ENCODE peak calls at places on chromosomes 12 and 14, in five cellular contexts. Q, Z, O, T and U are unnamed samples. For H3K4me1, the result is how much of the 10 kb centered on the place peaks cover.

GRCh38 chr12:66403746-66404145 is 101.5 kb downstream of the HELB start:
- DNase-seq in T (no peak), Q (peak), Z (no peak), O (no peak), U (no peak)

GRCh38 chr12:114668151-114668891 is 15.7 kb downstream of the TBX3 start:
- DNase-seq in Q (peak), T (peak), Z (no peak), O (peak), U (peak)

GRCh38 chr14:34103176-34103575 is 152.3 kb upstream of the EGLN3 start:
- DNase-seq in Z (no peak), T (no peak), Q (no peak), O (no peak), U (no peak)

GRCh38 chr14:105917933-105918436 is 391.6 kb downstream of the TMEM121 start:
- DNase-seq in Q (no peak), T (no peak), O (no peak), Z (no peak), U (no peak)

GRCh38 chr14:21768116-21768874 is 94.7 kb upstream of the OR4E1 start:
- DNase-seq in O (peak), T (peak), Z (no peak), Q (no peak), U (no peak)

GRCh38 chr14:25132734-25133422 is 82.9 kb upstream of the STXBP6 start:
- DNase-seq in O (peak), Z (no peak), Q (peak), T (peak), U (no peak)

GRCh38 chr12:58804749-58805148 is 115.6 kb downstream of the LRIG3 start:
- DNase-seq in Q (no peak), T (no peak), O (no peak), Z (no peak), U (no peak)

GRCh38 chr12:57011438-57012424 is 4.6 kb downstream of the TAC3 start:
- DNase-seq in O (no peak), T (no peak), Q (no peak), Z (no peak), U (no peak)

GRCh38 chr12:65656156-65656885 is 168.0 kb upstream of the HMGA2 start:
- DNase-seq in T (no peak), Q (no peak), Z (no peak), O (no peak), U (no peak)

GRCh38 chr12:114415525-114415868 is 9.6 kb upstream of the TBX5 start:
- DNase-seq in Q (no peak), Z (no peak), O (no peak), T (no peak), U (no peak)

GRCh38 chr14:101200008-101200649 is 296.6 kb upstream of the RTL1 start:
- DNase-seq in Z (no peak), T (no peak), Q (no peak), O (no peak), U (peak)

GRCh38 chr14:50010752-50011151 is 105.6 kb downstream of the VCPKMT start:
- DNase-seq in O (no peak), Z (no peak), T (no peak), Q (no peak), U (no peak)
- H3K4me1 ChIP-seq in O (under half), Z (under half), T (under half), Q (under half), U (under half)

GRCh38 chr14:93067088-93067487 is 48.6 kb downstream of the ITPK1 start:
- DNase-seq in Q (no peak), Z (no peak), O (no peak), T (no peak), U (no peak)
- H3K4me1 ChIP-seq in Q (under half), Z (under half), O (under half), T (under half), U (under half)

DNA sequence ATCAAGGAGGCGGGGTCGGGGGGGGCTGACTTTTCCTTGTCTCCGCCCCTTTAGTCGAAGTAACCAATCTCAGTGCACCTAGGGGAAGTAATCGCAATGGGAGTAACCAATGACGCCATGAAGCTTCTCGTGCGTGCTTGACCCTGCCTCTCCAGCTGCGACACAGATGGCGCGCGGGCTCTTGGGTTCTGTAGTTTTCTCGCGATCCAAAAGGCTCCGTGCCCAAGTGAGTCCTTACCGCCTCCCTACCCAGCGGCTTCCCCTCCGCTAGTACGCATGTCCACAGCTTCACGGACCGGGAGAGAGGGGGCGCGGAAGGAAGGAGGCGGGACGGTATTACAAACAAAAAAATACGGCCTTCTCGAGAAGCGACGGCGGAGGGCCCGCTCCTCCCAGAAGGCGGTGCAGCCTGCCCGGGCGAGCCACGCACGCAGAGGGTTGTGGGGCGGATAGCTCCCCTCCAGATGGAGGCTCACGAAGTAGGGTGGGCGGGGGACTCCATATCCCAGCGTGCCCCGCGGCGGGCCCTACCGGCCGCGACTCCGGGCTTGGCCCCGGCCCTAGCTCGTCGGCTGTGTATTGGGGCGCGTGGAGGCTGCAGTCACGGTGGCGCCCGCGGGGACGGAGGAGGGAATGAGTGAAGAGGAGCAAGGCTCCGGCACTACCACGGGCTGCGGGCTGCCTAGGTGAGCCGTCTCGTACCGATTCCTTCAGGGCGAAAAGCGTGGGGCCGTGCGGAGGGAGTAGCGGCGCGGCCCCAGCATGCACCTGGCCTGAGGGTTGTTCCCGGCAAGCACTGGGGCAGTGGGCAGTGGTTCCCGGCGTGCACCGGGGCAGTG is at the start of gene TARBP2:
- DNase-seq in O (peak), Z (peak), Q (peak), T (peak), U (peak)
- H3K4me1 ChIP-seq in O (under half), Z (under half), Q (under half), T (under half), U (under half)

DNA sequence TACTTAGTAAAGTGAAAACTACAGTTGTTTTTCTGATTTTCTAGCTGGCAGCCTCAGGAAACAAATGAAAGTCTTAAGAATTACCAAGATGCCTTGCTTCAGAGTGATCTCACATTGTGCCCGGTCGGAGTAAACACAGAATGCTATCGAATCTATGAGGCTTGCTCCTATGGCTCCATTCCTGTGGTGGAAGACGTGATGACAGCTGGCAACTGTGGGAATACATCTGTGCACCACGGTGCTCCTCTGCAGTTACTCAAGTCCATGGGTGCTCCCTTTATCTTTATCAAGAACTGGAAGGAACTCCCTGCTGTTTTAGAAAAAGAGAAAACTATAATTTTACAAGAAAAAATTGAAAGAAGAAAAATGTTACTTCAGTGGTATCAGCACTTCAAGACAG is 28.9 kb downstream of the RXYLT1 start:
- DNase-seq in O (peak), Q (no peak), T (no peak), Z (no peak), U (no peak)
- H3K4me1 ChIP-seq in O (under half), Q (under half), T (under half), Z (under half), U (under half)

GRCh38 chr14:38302034-38302433 is 46.1 kb upstream of the CLEC14A start:
- DNase-seq in Z (no peak), T (no peak), Q (no peak), O (no peak), U (no peak)
- H3K4me1 ChIP-seq in Z (under half), T (under half), Q (under half), O (under half), U (under half)

DNA sequence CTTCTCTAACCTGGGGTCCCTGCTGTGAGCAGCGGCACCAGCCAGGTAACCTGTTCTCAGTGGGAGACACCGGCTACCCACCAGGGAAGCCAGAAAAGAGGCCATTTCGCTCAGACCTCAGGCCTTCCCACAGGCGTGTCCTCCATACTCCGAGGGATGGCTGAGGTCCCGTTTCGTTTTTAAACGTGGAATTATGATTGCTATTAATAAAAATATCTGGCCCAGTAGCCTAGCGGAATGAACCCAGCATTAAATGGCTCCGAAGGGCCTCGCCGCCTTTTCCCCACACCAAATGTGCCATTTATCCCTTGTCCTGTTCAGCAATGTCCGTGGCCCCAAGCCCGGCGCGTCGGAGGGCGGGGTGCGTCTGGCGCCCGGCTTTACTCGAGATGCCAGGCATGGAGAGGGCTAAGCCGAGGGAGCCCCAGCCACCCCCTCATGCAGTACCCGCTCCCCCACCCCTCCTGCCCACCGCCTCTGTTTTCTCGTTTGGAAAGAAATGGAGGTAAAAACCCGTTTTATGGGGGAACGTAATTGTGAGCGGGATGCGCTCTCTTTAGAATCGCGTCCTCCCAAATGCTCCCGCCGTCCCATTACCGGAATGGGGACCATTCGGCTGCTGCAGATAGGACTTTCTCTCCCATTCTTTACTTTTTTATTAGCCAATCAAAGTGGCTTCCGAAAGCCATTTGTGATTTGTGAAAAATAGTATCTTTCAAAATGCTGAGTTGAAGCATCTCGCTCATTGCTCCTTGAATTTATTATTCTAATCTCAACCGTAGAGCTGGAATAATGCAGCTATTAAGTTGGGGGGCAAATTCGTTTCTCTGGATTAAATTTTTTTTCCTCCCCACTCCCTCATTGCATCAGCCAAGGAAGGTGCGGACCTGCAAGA is 5.8 kb downstream of the HOXC8 start:
- DNase-seq in O (no peak), Z (no peak), Q (no peak), T (no peak), U (no peak)
- H3K4me1 ChIP-seq in O (under half), Z (under half), Q (under half), T (under half), U (under half)

GRCh38 chr14:70660967-70661871 is 19.5 kb downstream of the TTC9 start:
- DNase-seq in T (no peak), O (no peak), Q (peak), Z (no peak), U (no peak)

GRCh38 chr14:70662080-70662479 is 20.4 kb downstream of the TTC9 start:
- DNase-seq in Q (no peak), T (no peak), O (no peak), Z (no peak), U (no peak)

GRCh38 chr14:70655110-70655826 is 13.6 kb downstream of the TTC9 start:
- DNase-seq in Z (peak), Q (no peak), T (no peak), O (no peak), U (no peak)

GRCh38 chr14:70662816-70663215 is 21.1 kb downstream of the TTC9 start:
- DNase-seq in O (no peak), T (no peak), Q (no peak), Z (no peak), U (no peak)

DNA sequence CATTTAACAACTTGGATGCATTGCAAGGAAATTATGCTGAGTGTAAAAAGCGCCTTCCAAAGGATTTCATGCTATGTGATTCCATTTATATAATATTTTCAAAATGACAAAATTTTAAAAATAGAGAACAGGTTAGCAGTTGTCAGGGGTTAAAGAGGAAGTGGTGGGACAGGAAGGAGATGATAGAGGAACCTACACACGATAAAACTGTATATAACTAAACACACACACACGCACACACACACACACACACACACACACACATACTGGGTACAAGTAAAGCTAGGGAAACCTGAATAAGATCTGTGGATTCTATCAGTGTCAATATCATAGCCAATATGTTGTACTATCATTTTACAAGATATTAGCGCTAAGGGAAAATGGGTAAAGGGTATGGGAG is 17.2 kb downstream of the TTC9 start:
- DNase-seq in Z (no peak), O (no peak), Q (no peak), T (no peak), U (no peak)
- H3K4me1 ChIP-seq in Z (under half), O (under half), Q (under half), T (under half), U (under half)

DNA sequence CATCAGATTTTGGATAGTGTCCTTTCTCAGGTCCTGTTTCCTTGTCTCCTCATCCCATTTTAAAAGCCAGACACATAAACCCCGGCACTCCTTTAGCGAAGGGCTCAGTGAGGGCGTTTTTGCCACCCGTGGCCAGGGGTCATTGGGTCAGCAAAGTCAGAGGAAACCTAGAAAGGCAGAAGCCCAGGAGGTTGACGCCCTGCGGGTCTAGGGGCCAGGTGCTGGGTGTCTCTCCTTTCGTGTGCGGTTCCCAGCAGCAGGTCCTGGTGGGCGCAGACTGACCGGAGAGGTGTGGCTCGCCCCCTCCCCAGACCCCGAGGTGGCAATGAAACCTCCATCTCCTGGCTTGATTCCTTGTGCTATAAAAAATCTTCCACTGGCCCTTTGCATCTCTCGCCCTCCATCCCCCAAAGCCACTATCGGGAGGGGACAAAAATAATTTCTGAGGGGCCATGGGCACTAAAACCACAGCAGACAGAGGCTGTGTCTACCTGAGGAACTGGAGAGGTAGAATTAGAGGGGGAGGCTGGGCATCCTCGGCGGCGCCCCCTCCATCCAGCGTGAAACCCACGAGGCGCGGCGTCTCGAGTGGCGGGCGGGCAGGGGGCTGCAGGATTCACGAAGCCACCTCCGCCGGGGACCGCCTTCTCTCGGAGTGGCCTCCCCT is 856 bp upstream of the FRMD6 start:
- DNase-seq in Q (peak), Z (no peak), O (no peak), T (peak), U (no peak)
- H3K4me1 ChIP-seq in Q (under half), Z (under half), O (under half), T (under half), U (under half)

DNA sequence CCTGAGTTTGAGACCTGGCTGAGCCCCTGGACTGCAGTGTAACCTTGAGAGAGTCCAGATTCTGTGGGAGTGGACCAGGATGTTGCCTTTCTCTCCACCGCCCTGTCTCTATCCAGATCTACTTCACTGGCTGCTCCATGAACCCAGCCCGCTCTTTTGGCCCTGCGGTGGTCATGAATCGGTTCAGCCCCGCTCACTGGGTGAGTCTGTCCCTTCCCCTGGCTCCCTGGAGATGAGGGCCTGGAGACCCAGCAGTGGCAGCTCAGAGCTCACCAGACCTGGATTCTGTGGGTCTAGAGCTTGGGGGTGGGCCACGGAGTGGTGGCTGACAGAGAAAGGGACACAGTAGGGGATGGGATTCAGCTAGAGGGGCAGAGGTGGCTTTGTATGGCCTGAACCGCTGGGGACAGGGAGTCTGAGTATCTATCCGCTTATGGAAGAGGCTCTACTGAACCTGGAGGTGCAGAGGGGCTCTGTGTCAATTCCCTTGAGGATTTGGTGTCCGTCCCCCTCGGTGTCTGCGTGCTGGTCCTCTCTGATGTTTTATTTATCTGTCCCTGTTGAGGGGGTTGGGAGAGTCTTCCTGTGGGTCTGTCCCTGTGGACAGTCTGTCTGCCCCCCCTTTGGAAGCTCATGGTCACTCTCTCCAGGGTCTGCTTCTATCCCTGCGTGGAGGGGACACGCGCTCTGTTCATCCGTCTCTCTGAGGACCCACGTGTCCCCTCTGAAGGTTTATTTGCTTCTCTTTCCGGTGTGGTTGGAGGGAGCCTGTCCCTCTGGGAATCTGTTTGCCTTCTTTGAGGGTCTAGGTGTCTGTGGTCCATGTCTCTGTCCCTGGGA is 2.5 kb downstream of the AQP5 start:
- DNase-seq in Q (no peak), O (no peak), T (no peak), Z (no peak), U (no peak)
- H3K4me1 ChIP-seq in Q (under half), O (under half), T (under half), Z (under half), U (under half)